ENCODE peak calls at places on chromosomes 3 and 15, in six cellular contexts. X, W, P, C, Z and K are unnamed samples.

GRCh38 chr3:50652709-50653108 is 22.0 kb upstream of the DOCK3 start:
- DNase-seq in W (peak; percentile 57), Z (peak; percentile 45), C (peak; percentile 57), X (no peak), P (peak; percentile 76), K (no peak)

GRCh38 chr3:179526989-179527391 is 35.7 kb upstream of the ACTL6A start:
- DNase-seq in C (peak; percentile 77), W (no peak), X (no peak), Z (peak; percentile 69), P (peak; percentile 44), K (no peak)

GRCh38 chr3:22959593-22959992 is 243.5 kb upstream of the UBE2E2 start:
- DNase-seq in P (no peak), C (no peak), Z (no peak), X (no peak), W (no peak), K (no peak)

GRCh38 chr3:45041666-45042065 is 15.6 kb downstream of the CLEC3B start:
- DNase-seq in X (no peak), C (no peak), Z (no peak), P (no peak), W (no peak), K (peak; percentile 39)

GRCh38 chr3:11159421-11159904 is 5.2 kb downstream of the HRH1 start:
- DNase-seq in Z (no peak), X (no peak), W (no peak), P (peak; percentile 37), C (no peak), K (no peak)

GRCh38 chr3:182807056-182807455 is 13.8 kb downstream of the ATP11B start:
- DNase-seq in X (no peak), Z (no peak), W (no peak), C (no peak), P (no peak), K (no peak)

GRCh38 chr3:177721864-177722370 is 524.6 kb upstream of the TBL1XR1 start:
- DNase-seq in X (no peak), Z (no peak), P (peak; percentile 47), C (no peak), W (no peak), K (no peak)

GRCh38 chr15:71729319-71729718 is 81.0 kb upstream of the NR2E3 start:
- DNase-seq in C (no peak), X (no peak), Z (no peak), W (no peak), P (no peak), K (no peak)

GRCh38 chr3:20760981-20761380 is 575.0 kb upstream of the SGO1 start:
- DNase-seq in X (no peak), C (no peak), W (no peak), Z (no peak), P (no peak), K (no peak)

GRCh38 chr3:38124324-38125122 is 12.4 kb downstream of the ACAA1 start:
- DNase-seq in P (peak; percentile 82), W (no peak), Z (no peak), C (no peak), X (no peak), K (no peak)

GRCh38 chr3:127751163-127751621 is 71.1 kb downstream of the MGLL start:
- DNase-seq in W (no peak), X (no peak), Z (peak; percentile 62), P (peak; percentile 56), C (no peak), K (no peak)

GRCh38 chr3:149306751-149307434 is 26.5 kb downstream of the TM4SF18 start:
- DNase-seq in P (no peak), X (no peak), W (no peak), Z (no peak), C (no peak), K (peak; percentile 27)

GRCh38 chr3:109025896-109026295 is 72.2 kb upstream of the GUCA1C start:
- DNase-seq in Z (no peak), W (no peak), X (no peak), C (no peak), P (no peak), K (no peak)

GRCh38 chr3:98826126-98826525 is 63.0 kb downstream of the ST3GAL6 start:
- DNase-seq in W (no peak), X (no peak), Z (no peak), C (no peak), P (no peak), K (no peak)

GRCh38 chr15:90316139-90316538 is 35.9 kb upstream of the ZNF774 start:
- DNase-seq in P (peak; percentile 35), C (no peak), W (no peak), X (no peak), Z (no peak), K (no peak)

GRCh38 chr3:115341208-115341607 is 194.1 kb upstream of the ZBTB20 start:
- DNase-seq in P (peak; percentile 80), C (no peak), X (peak; percentile 57), W (no peak), Z (no peak), K (no peak)

GRCh38 chr15:83656943-83657528 is 3.1 kb downstream of the ADAMTSL3 start:
- DNase-seq in C (no peak), X (no peak), W (no peak), P (no peak), Z (no peak), K (no peak)
- TF ChIP-seq EZH2phosphoT487 in C (no peak), X (no peak), W (no peak), P (no peak), Z (no peak), K (no peak)

DNA sequence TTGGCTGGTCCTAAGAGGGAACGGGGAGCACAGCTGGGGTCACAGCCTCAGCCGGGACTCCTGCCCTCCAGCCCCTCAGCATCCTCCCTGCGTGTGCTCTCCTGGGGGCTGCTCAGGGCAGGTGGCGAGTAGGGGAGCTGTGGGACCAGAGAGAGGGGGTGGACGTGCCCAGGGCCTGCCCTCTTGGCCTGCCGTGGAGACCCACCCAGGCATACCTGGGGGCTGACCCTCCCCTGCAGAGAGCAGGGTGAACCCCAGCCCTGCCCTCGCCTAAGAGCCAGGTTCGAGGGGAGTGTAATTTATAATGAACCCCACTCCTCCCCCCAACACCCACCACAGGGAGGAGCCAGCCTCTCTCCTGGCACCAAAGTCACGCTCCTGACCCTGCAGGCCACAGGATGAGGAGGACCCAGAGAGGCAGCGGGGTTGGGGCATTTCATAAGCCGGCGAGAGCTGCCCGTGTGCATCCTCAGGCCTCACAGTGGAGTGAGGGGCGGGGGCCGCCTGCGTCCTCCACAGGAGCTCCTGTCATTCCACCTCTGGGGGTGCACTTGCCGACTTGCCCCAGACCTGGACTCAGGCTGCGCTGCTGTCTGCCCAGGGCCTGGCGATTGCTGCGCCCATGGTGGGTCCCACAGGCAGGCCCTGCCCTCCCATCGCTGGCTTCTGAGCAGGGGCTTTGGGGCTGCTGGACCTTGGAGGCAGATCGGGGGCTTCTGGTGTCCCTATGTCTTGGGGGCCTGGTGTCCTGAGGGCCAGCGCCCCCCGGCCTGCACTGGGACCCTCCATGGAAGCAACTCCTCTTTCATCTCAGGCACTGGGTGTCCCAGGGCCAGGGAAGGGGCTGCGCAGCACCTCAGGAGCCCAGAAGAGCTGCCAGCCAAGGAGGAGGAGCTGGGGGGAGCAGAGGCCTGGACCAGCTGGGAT is 184.2 kb downstream of the GOLGA6L6 start:
- DNase-seq in C (no peak), X (no peak), W (no peak), P (no peak), Z (no peak), K (no peak)
- H3K9me3 ChIP-seq in C (peaks cover 82% of the 10 kb centered on the region), X (peaks cover 82% of the 10 kb centered on the region), W (no peaks in the 10 kb centered on the region), P (peaks cover 4% of the 10 kb centered on the region), Z (no peaks in the 10 kb centered on the region), K (no peaks in the 10 kb centered on the region)

GRCh38 chr3:139939681-139940190 is 4.8 kb downstream of the CLSTN2 start:
- DNase-seq in Z (no peak), X (no peak), W (no peak), P (no peak), C (no peak), K (no peak)

GRCh38 chr3:139934557-139935070 is 371 bp upstream of the CLSTN2 start:
- DNase-seq in P (no peak), Z (peak; percentile 89), W (no peak), X (no peak), C (peak; percentile 85), K (no peak)

GRCh38 chr3:139937674-139938279 is 2.8 kb downstream of the CLSTN2 start:
- DNase-seq in C (peak; percentile 48), X (peak; percentile 19), P (peak; percentile 41), Z (peak; percentile 59), W (peak; percentile 20), K (peak; percentile 29)

GRCh38 chr3:139935071-139935865 is at the start of gene CLSTN2:
- DNase-seq in Z (peak; percentile 92), W (no peak), C (peak; percentile 92), P (no peak), X (no peak), K (peak; percentile 70)

GRCh38 chr3:139935866-139936817 is 1.2 kb downstream of the CLSTN2 start:
- DNase-seq in X (no peak), C (peak; percentile 61), Z (peak; percentile 70), P (no peak), W (no peak), K (no peak)
- H3K4me3 ChIP-seq in X (no peak overlapping the region), C (peak overlapping the region; percentile 92), Z (peak overlapping the region; percentile 50), P (no peak overlapping the region), W (no peak overlapping the region), K (peak overlapping the region; percentile 67)

GRCh38 chr15:56869573-56869972 is 48.9 kb upstream of the TCF12 start:
- DNase-seq in C (peak; percentile 57), X (peak; percentile 33), P (no peak), W (peak; percentile 29), Z (peak; percentile 27), K (peak; percentile 36)

GRCh38 chr15:56868251-56868650 is 50.2 kb upstream of the TCF12 start:
- DNase-seq in Z (no peak), P (no peak), X (no peak), C (no peak), W (no peak), K (no peak)

GRCh38 chr15:56871867-56872266 is 46.6 kb upstream of the TCF12 start:
- DNase-seq in X (no peak), W (no peak), Z (no peak), P (no peak), C (no peak), K (no peak)

GRCh38 chr15:56871180-56871579 is 47.3 kb upstream of the TCF12 start:
- DNase-seq in X (peak; percentile 12), W (no peak), Z (no peak), C (no peak), P (peak; percentile 80), K (no peak)

GRCh38 chr15:56866798-56867197 is 51.6 kb upstream of the TCF12 start:
- DNase-seq in P (no peak), Z (no peak), C (no peak), W (no peak), X (no peak), K (no peak)
- TF ChIP-seq EZH2phosphoT487 in P (no peak), Z (no peak), C (no peak), W (no peak), X (no peak), K (no peak)

GRCh38 chr3:146598486-146598885 is 6.7 kb downstream of the PLSCR5 start:
- DNase-seq in C (no peak), X (no peak), W (no peak), Z (no peak), P (peak; percentile 32), K (no peak)
- H3K9me3 ChIP-seq in C (no peaks in the 10 kb centered on the region), X (no peaks in the 10 kb centered on the region), W (no peaks in the 10 kb centered on the region), Z (no peaks in the 10 kb centered on the region), P (no peaks in the 10 kb centered on the region), K (no peaks in the 10 kb centered on the region)

GRCh38 chr3:143424874-143425273 is 305.3 kb downstream of the CHST2 start:
- DNase-seq in Z (no peak), W (no peak), P (no peak), X (no peak), C (no peak), K (no peak)
- H3K4me3 ChIP-seq in Z (no peak overlapping the region), W (no peak overlapping the region), P (no peak overlapping the region), X (no peak overlapping the region), C (no peak overlapping the region), K (no peak overlapping the region)

GRCh38 chr3:13484861-13485590 is 4.9 kb downstream of the HDAC11 start:
- DNase-seq in X (peak; percentile 52), Z (peak; percentile 83), W (no peak), C (no peak), P (peak; percentile 77), K (no peak)
- TF ChIP-seq EZH2phosphoT487 in X (no peak), Z (no peak), W (no peak), C (no peak), P (no peak), K (no peak)